ENCODE peak calls at places on chromosomes 3 and 15, in seven cellular contexts. One of them, this sample, is unnamed.

GRCh38 chr3:42906085-42906904 is at the start of gene ZNF662:
- DNase-seq in activated T-cell treated with anti-CD3 and anti-CD28 coated beads for 1 hour: peak
- DNase-seq in kidney tubule cell: peak
- DNase-seq in activated T-helper 1 cell treated with anti-CD3 and anti-CD28 coated beads, Interleukin-2, amount 50 U/mL, for 16 hours: no peak
- DNase-seq in B cell: no peak
- DNase-seq in T-cell: peak
- DNase-seq in RCC 7860: no peak
- DNase-seq in this sample: no peak

GRCh38 chr3:173397161-173398110 is at the start of gene NLGN1:
- DNase-seq in activated T-cell treated with anti-CD3 and anti-CD28 coated beads for 1 hour: no peak
- DNase-seq in kidney tubule cell: peak
- DNase-seq in activated T-helper 1 cell treated with anti-CD3 and anti-CD28 coated beads, Interleukin-2, amount 50 U/mL, for 16 hours: no peak
- DNase-seq in B cell: no peak
- DNase-seq in T-cell: no peak
- DNase-seq in RCC 7860: peak
- DNase-seq in this sample: peak

GRCh38 chr15:64443747-64444621 is 16.4 kb upstream of the ZNF609 start:
- DNase-seq in activated T-cell treated with anti-CD3 and anti-CD28 coated beads for 1 hour: no peak
- DNase-seq in kidney tubule cell: peak
- DNase-seq in activated T-helper 1 cell treated with anti-CD3 and anti-CD28 coated beads, Interleukin-2, amount 50 U/mL, for 16 hours: no peak
- DNase-seq in B cell: no peak
- DNase-seq in T-cell: no peak
- DNase-seq in RCC 7860: peak
- DNase-seq in this sample: peak

GRCh38 chr3:189123595-189124387 is 48.0 kb upstream of the TPRG1 start:
- DNase-seq in activated T-cell treated with anti-CD3 and anti-CD28 coated beads for 1 hour: no peak
- DNase-seq in kidney tubule cell: peak
- DNase-seq in activated T-helper 1 cell treated with anti-CD3 and anti-CD28 coated beads, Interleukin-2, amount 50 U/mL, for 16 hours: no peak
- DNase-seq in B cell: no peak
- DNase-seq in T-cell: no peak
- DNase-seq in RCC 7860: no peak
- DNase-seq in this sample: no peak

GRCh38 chr3:33833408-33834116 is 35.1 kb downstream of the PDCD6IP start:
- DNase-seq in activated T-cell treated with anti-CD3 and anti-CD28 coated beads for 1 hour: no peak
- DNase-seq in kidney tubule cell: no peak
- DNase-seq in activated T-helper 1 cell treated with anti-CD3 and anti-CD28 coated beads, Interleukin-2, amount 50 U/mL, for 16 hours: no peak
- DNase-seq in B cell: no peak
- DNase-seq in T-cell: no peak
- DNase-seq in RCC 7860: no peak
- DNase-seq in this sample: no peak

GRCh38 chr3:85142626-85143025 is 183.8 kb downstream of the CADM2 start:
- DNase-seq in activated T-cell treated with anti-CD3 and anti-CD28 coated beads for 1 hour: no peak
- DNase-seq in kidney tubule cell: no peak
- DNase-seq in activated T-helper 1 cell treated with anti-CD3 and anti-CD28 coated beads, Interleukin-2, amount 50 U/mL, for 16 hours: no peak
- DNase-seq in B cell: no peak
- DNase-seq in T-cell: no peak
- DNase-seq in RCC 7860: no peak
- DNase-seq in this sample: no peak

GRCh38 chr15:62896969-62897486 is 145.5 kb upstream of the TPM1 start:
- DNase-seq in activated T-cell treated with anti-CD3 and anti-CD28 coated beads for 1 hour: no peak
- DNase-seq in kidney tubule cell: peak
- DNase-seq in activated T-helper 1 cell treated with anti-CD3 and anti-CD28 coated beads, Interleukin-2, amount 50 U/mL, for 16 hours: no peak
- DNase-seq in B cell: no peak
- DNase-seq in T-cell: no peak
- DNase-seq in RCC 7860: peak
- DNase-seq in this sample: no peak

GRCh38 chr3:149472393-149472792 is 2.1 kb upstream of the TM4SF4 start:
- DNase-seq in activated T-cell treated with anti-CD3 and anti-CD28 coated beads for 1 hour: no peak
- DNase-seq in kidney tubule cell: no peak
- DNase-seq in activated T-helper 1 cell treated with anti-CD3 and anti-CD28 coated beads, Interleukin-2, amount 50 U/mL, for 16 hours: no peak
- DNase-seq in B cell: no peak
- DNase-seq in T-cell: no peak
- DNase-seq in RCC 7860: no peak
- DNase-seq in this sample: no peak

GRCh38 chr3:63655519-63655918 is 3.0 kb downstream of the SNTN start:
- DNase-seq in activated T-cell treated with anti-CD3 and anti-CD28 coated beads for 1 hour: no peak
- DNase-seq in kidney tubule cell: peak
- DNase-seq in activated T-helper 1 cell treated with anti-CD3 and anti-CD28 coated beads, Interleukin-2, amount 50 U/mL, for 16 hours: no peak
- DNase-seq in B cell: no peak
- DNase-seq in T-cell: no peak
- DNase-seq in RCC 7860: peak
- DNase-seq in this sample: no peak

GRCh38 chr15:85329561-85330421 is 50.6 kb upstream of the AKAP13 start:
- DNase-seq in activated T-cell treated with anti-CD3 and anti-CD28 coated beads for 1 hour: no peak
- DNase-seq in kidney tubule cell: peak
- DNase-seq in activated T-helper 1 cell treated with anti-CD3 and anti-CD28 coated beads, Interleukin-2, amount 50 U/mL, for 16 hours: no peak
- DNase-seq in B cell: peak
- DNase-seq in T-cell: peak
- DNase-seq in RCC 7860: peak
- DNase-seq in this sample: no peak

GRCh38 chr3:61257148-61257547 is 5.9 kb upstream of the FHIT start:
- DNase-seq in activated T-cell treated with anti-CD3 and anti-CD28 coated beads for 1 hour: no peak
- DNase-seq in kidney tubule cell: no peak
- DNase-seq in activated T-helper 1 cell treated with anti-CD3 and anti-CD28 coated beads, Interleukin-2, amount 50 U/mL, for 16 hours: no peak
- DNase-seq in B cell: no peak
- DNase-seq in T-cell: no peak
- DNase-seq in RCC 7860: no peak
- DNase-seq in this sample: no peak